ENCODE peak calls at places on chromosomes 3 and 15, in four cellular contexts. One of them, this sample, is unnamed.

GRCh38 chr15:84721381-84721780 is 5.4 kb upstream of the SEC11A start:
- DNase-seq in K562: no peak
- DNase-seq in IMR-90: no peak
- DNase-seq in GM12878: no peak
- DNase-seq in this sample: no peak

GRCh38 chr3:184733181-184733580 is 21.3 kb upstream of the MAGEF1 start:
- DNase-seq in GM12878: no peak
- DNase-seq in IMR-90: no peak
- DNase-seq in K562: no peak
- DNase-seq in this sample: no peak

GRCh38 chr3:65828706-65829105 is 210.0 kb downstream of the MAGI1 start:
- DNase-seq in K562: no peak
- DNase-seq in IMR-90: peak; percentile 31
- DNase-seq in GM12878: no peak
- DNase-seq in this sample: no peak

GRCh38 chr3:187086831-187087230 is 52.5 kb downstream of the RPL39L start:
- DNase-seq in GM12878: no peak
- DNase-seq in IMR-90: no peak
- DNase-seq in K562: no peak
- DNase-seq in this sample: no peak

GRCh38 chr15:56428821-56429458 is 36.0 kb downstream of the MNS1 start:
- DNase-seq in K562: peak; percentile 8
- DNase-seq in IMR-90: peak; percentile 39
- DNase-seq in GM12878: peak; percentile 7
- DNase-seq in this sample: peak; percentile 49

GRCh38 chr15:83053151-83053550 is 13.9 kb downstream of the BTBD1 start:
- DNase-seq in GM12878: no peak
- DNase-seq in K562: no peak
- DNase-seq in IMR-90: peak; percentile 86
- DNase-seq in this sample: peak; percentile 78

GRCh38 chr15:88727439-88727838 is 75.8 kb upstream of the ACAN start:
- DNase-seq in GM12878: no peak
- DNase-seq in IMR-90: no peak
- DNase-seq in K562: no peak
- DNase-seq in this sample: no peak

GRCh38 chr15:89785064-89785770 is 9.1 kb downstream of the MESP2 start:
- DNase-seq in K562: no peak
- DNase-seq in IMR-90: no peak
- DNase-seq in GM12878: no peak
- DNase-seq in this sample: no peak

GRCh38 chr3:53147161-53147902 is 13.7 kb upstream of the PRKCD start:
- DNase-seq in IMR-90: peak; percentile 28
- DNase-seq in K562: no peak
- DNase-seq in GM12878: no peak
- DNase-seq in this sample: no peak

GRCh38 chr15:87712211-87712610 is 544.3 kb downstream of the NTRK3 start:
- DNase-seq in IMR-90: no peak
- DNase-seq in K562: no peak
- DNase-seq in GM12878: no peak
- DNase-seq in this sample: no peak

GRCh38 chr15:52101542-52102340 is 10.8 kb downstream of the BCL2L10 start:
- DNase-seq in GM12878: peak; percentile 93
- DNase-seq in IMR-90: no peak
- DNase-seq in K562: no peak
- DNase-seq in this sample: no peak

GRCh38 chr15:41568350-41569017 is 9.5 kb downstream of the TYRO3 start:
- DNase-seq in K562: peak; percentile 53
- DNase-seq in GM12878: no peak
- DNase-seq in IMR-90: peak; percentile 37
- DNase-seq in this sample: peak; percentile 16

GRCh38 chr3:46080124-46080991 is 53.1 kb upstream of the XCR1 start:
- DNase-seq in IMR-90: no peak
- DNase-seq in GM12878: no peak
- DNase-seq in K562: no peak
- DNase-seq in this sample: no peak

GRCh38 chr3:183490653-183491052 is 62.2 kb upstream of the MCF2L2 start:
- DNase-seq in K562: no peak
- DNase-seq in GM12878: no peak
- DNase-seq in IMR-90: no peak
- DNase-seq in this sample: peak; percentile 28

GRCh38 chr3:186616299-186616617 is 3.4 kb downstream of the AHSG start:
- DNase-seq in GM12878: no peak
- DNase-seq in K562: no peak
- DNase-seq in IMR-90: no peak
- DNase-seq in this sample: no peak

GRCh38 chr15:54307926-54308325 is 329.7 kb downstream of the UNC13C start:
- DNase-seq in GM12878: no peak
- DNase-seq in K562: no peak
- DNase-seq in IMR-90: no peak
- DNase-seq in this sample: no peak

GRCh38 chr3:53045784-53046170 is at the start of gene SFMBT1:
- DNase-seq in IMR-90: peak; percentile 49
- DNase-seq in GM12878: no peak
- DNase-seq in K562: peak; percentile 87
- DNase-seq in this sample: peak; percentile 37

GRCh38 chr3:69094467-69095205 is 9.9 kb downstream of the ARL6IP5 start:
- DNase-seq in IMR-90: peak; percentile 48
- DNase-seq in K562: no peak
- DNase-seq in GM12878: no peak
- DNase-seq in this sample: no peak
- TF ChIP-seq FOS in IMR-90: no peak
- TF ChIP-seq FOS in K562: no peak
- TF ChIP-seq FOS in GM12878: no peak
- TF ChIP-seq FOS in this sample: peak; percentile 10

GRCh38 chr15:80559320-80559693 is 135.8 kb upstream of the ABHD17C start:
- DNase-seq in K562: no peak
- DNase-seq in IMR-90: no peak
- DNase-seq in GM12878: no peak
- DNase-seq in this sample: no peak
- TF ChIP-seq POLR2A in K562: no peak
- TF ChIP-seq POLR2A in IMR-90: no peak
- TF ChIP-seq POLR2A in GM12878: no peak
- TF ChIP-seq POLR2A in this sample: no peak

GRCh38 chr3:43907508-43907858 is 216.7 kb downstream of the ABHD5 start:
- DNase-seq in IMR-90: no peak
- DNase-seq in GM12878: peak; percentile 53
- DNase-seq in K562: no peak
- DNase-seq in this sample: no peak

GRCh38 chr3:43902415-43902814 is 211.7 kb downstream of the ABHD5 start:
- DNase-seq in GM12878: no peak
- DNase-seq in IMR-90: no peak
- DNase-seq in K562: no peak
- DNase-seq in this sample: no peak

GRCh38 chr3:43906847-43907507 is 216.2 kb downstream of the ABHD5 start:
- DNase-seq in K562: no peak
- DNase-seq in GM12878: no peak
- DNase-seq in IMR-90: no peak
- DNase-seq in this sample: no peak

GRCh38 chr3:43909149-43909548 is 218.4 kb downstream of the ABHD5 start:
- DNase-seq in K562: no peak
- DNase-seq in IMR-90: peak; percentile 1
- DNase-seq in GM12878: no peak
- DNase-seq in this sample: no peak

DNA sequence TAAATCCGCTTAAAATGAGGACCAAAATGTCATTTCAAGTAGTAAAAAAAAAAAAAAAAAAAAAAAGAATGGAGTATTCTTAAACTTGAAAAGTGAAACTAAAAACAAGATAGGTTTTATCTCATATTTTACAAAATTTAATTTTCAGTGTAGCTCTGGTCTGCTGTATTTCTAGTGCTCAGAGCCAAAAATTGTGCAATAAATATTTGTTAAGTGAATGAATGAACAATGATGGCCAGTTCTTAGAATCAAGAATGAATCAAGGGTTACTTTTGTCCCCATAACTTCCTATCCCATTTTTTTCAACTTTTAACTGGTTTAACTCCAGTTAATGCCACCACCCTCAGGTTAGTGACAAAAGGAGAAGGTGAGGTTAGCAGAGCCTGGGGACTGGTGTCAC is 214.4 kb downstream of the ABHD5 start:
- DNase-seq in GM12878: no peak
- DNase-seq in K562: no peak
- DNase-seq in IMR-90: no peak
- DNase-seq in this sample: no peak
- TF ChIP-seq FOS in GM12878: no peak
- TF ChIP-seq FOS in K562: no peak
- TF ChIP-seq FOS in IMR-90: no peak
- TF ChIP-seq FOS in this sample: no peak

GRCh38 chr3:57557088-57557537 is 1.0 kb downstream of the PDE12 start:
- DNase-seq in K562: peak; percentile 20
- DNase-seq in GM12878: no peak
- DNase-seq in IMR-90: peak; percentile 56
- DNase-seq in this sample: peak; percentile 58
- TF ChIP-seq POLR2A in K562: no peak
- TF ChIP-seq POLR2A in GM12878: peak; percentile 71
- TF ChIP-seq POLR2A in IMR-90: peak; percentile 48
- TF ChIP-seq POLR2A in this sample: peak; percentile 34

DNA sequence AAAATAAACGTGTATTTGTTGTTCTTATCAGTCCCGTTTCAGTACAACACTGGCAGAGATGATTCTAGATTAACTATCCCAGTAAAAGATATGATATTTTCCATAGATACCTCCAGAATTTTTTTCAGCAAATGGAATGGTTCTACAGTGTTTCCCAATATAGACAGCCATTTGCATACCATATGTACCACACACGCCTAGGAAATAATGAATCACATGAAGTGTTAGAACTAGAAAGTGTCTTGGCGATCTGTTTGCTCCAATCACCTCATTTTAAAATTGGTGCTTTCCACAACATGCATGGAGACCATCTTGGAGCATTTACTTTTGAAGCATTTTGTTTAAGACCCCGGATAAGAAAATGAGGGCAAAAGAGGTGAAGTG is 2.0 kb downstream of the C2CD4A start:
- DNase-seq in IMR-90: no peak
- DNase-seq in K562: no peak
- DNase-seq in GM12878: no peak
- DNase-seq in this sample: no peak
- TF ChIP-seq FOS in IMR-90: no peak
- TF ChIP-seq FOS in K562: no peak
- TF ChIP-seq FOS in GM12878: no peak
- TF ChIP-seq FOS in this sample: no peak

GRCh38 chr15:93862791-93863190 is 368.6 kb upstream of the MCTP2 start:
- DNase-seq in K562: no peak
- DNase-seq in IMR-90: no peak
- DNase-seq in GM12878: no peak
- DNase-seq in this sample: no peak
- TF ChIP-seq POLR2A in K562: no peak
- TF ChIP-seq POLR2A in IMR-90: no peak
- TF ChIP-seq POLR2A in GM12878: no peak
- TF ChIP-seq POLR2A in this sample: no peak

GRCh38 chr3:5035692-5036535 is 56.7 kb downstream of the BHLHE40 start:
- DNase-seq in K562: no peak
- DNase-seq in IMR-90: no peak
- DNase-seq in GM12878: no peak
- DNase-seq in this sample: no peak
- TF ChIP-seq FOS in K562: no peak
- TF ChIP-seq FOS in IMR-90: no peak
- TF ChIP-seq FOS in GM12878: no peak
- TF ChIP-seq FOS in this sample: no peak

GRCh38 chr15:96342611-96343528 is 12.4 kb downstream of the NR2F2 start:
- DNase-seq in GM12878: no peak
- DNase-seq in K562: no peak
- DNase-seq in IMR-90: no peak
- DNase-seq in this sample: peak; percentile 69
- TF ChIP-seq POLR2A in GM12878: no peak
- TF ChIP-seq POLR2A in K562: no peak
- TF ChIP-seq POLR2A in IMR-90: no peak
- TF ChIP-seq POLR2A in this sample: peak; percentile 32

This sample was measured in endothelial cell of umbilical vein.